ENCODE peak calls at places on chromosomes 5 and 9, in five cellular contexts. I is PC-9, S is AG04450, X is dorsolateral prefrontal cortex, P is lower lobe of right lung. K is an unnamed sample. For H3K27me3, the result is how much of the 10 kb centered on the place peaks cover.

GRCh38 chr5:149646564-149646963 is 65.3 kb downstream of the ARHGEF37 start:
- DNase-seq in X (no peak), I (no peak), S (no peak), P (no peak), K (no peak)

GRCh38 chr9:136728548-136729123 is 14.1 kb downstream of the LCN10 start:
- DNase-seq in I (peak), S (no peak), P (peak), X (no peak), K (no peak)

GRCh38 chr5:126938461-126938860 is 91.9 kb downstream of the MARCHF3 start:
- DNase-seq in S (peak), X (no peak), I (no peak), P (no peak), K (no peak)

GRCh38 chr9:4904322-4905134 is 80.5 kb upstream of the JAK2 start:
- DNase-seq in S (peak), I (no peak), P (no peak), X (no peak), K (no peak)

GRCh38 chr9:129520082-129520481 is 100.8 kb downstream of the C9orf50 start:
- DNase-seq in P (no peak), X (no peak), S (no peak), I (no peak), K (no peak)

GRCh38 chr5:23136958-23137357 is 283.8 kb upstream of the CDH12 start:
- DNase-seq in S (no peak), I (no peak), P (no peak), X (no peak), K (no peak)

GRCh38 chr9:121784706-121785426 is 133.4 kb downstream of the DAB2IP start:
- DNase-seq in X (peak), P (peak), S (no peak), I (no peak), K (no peak)

GRCh38 chr5:103234239-103234975 is 24.2 kb upstream of the MACIR start:
- DNase-seq in X (no peak), S (no peak), I (no peak), P (no peak), K (no peak)

GRCh38 chr5:26482817-26483375 is 555.5 kb downstream of the CDH9 start:
- DNase-seq in S (no peak), X (no peak), I (peak), P (no peak), K (peak)

GRCh38 chr5:1831257-1831656 is 30.1 kb downstream of the NDUFS6 start:
- DNase-seq in I (no peak), S (no peak), X (no peak), P (no peak), K (no peak)

GRCh38 chr9:19471737-19472648 is 63.2 kb downstream of the ACER2 start:
- DNase-seq in X (peak), I (peak), S (no peak), P (peak), K (no peak)

GRCh38 chr9:82202808-82203207 is 214.2 kb downstream of the SPATA31D1 start:
- DNase-seq in S (peak), X (no peak), I (no peak), P (no peak), K (peak)

GRCh38 chr5:125478599-125478998 is 732.2 kb upstream of the ZNF608 start:
- DNase-seq in I (no peak), X (no peak), P (no peak), S (no peak), K (no peak)

GRCh38 chr5:58264276-58264675 is 195.6 kb downstream of the PLK2 start:
- DNase-seq in P (no peak), X (no peak), I (no peak), S (no peak), K (no peak)

GRCh38 chr9:80552931-80553330 is 981.2 kb downstream of the TLE4 start:
- DNase-seq in S (no peak), P (no peak), X (no peak), I (no peak), K (no peak)

GRCh38 chr5:145975361-145976066 is 39.1 kb downstream of the SH3RF2 start:
- DNase-seq in X (no peak), S (peak), I (peak), P (no peak), K (peak)

GRCh38 chr5:32182463-32183081 is 8.5 kb upstream of the GOLPH3 start:
- DNase-seq in X (no peak), S (no peak), I (no peak), P (no peak), K (no peak)

GRCh38 chr9:134216449-134216951 is 52.1 kb upstream of the RNU6ATAC start:
- DNase-seq in X (peak), S (no peak), P (peak), I (no peak), K (no peak)

GRCh38 chr9:114898741-114899140 is 31.6 kb downstream of the TNFSF8 start:
- DNase-seq in I (no peak), S (no peak), X (peak), P (peak), K (no peak)

GRCh38 chr5:37932450-37932849 is 92.6 kb upstream of the GDNF start:
- DNase-seq in S (no peak), I (no peak), P (no peak), X (no peak), K (no peak)

GRCh38 chr5:73382412-73382795 is 66.2 kb downstream of the FOXD1 start:
- DNase-seq in X (no peak), I (no peak), S (no peak), P (no peak), K (no peak)

GRCh38 chr5:159571501-159572244 is 241.4 kb upstream of the IL12B start:
- DNase-seq in X (no peak), P (no peak), I (peak), S (no peak), K (peak)

GRCh38 chr9:95754533-95755420 is 120.7 kb upstream of the ERCC6L2 start:
- DNase-seq in I (no peak), S (no peak), P (no peak), X (no peak), K (no peak)

GRCh38 chr9:93679536-93680444 is 103.4 kb downstream of the PHF2 start:
- DNase-seq in S (no peak), I (no peak), P (peak), X (peak), K (no peak)

GRCh38 chr5:147805030-147805454 is 22.5 kb upstream of the JAKMIP2 start:
- DNase-seq in X (no peak), I (no peak), P (peak), S (no peak), K (no peak)

GRCh38 chr9:28598396-28598795 is 1025.1 kb upstream of the C9orf72 start:
- DNase-seq in I (no peak), X (peak), S (no peak), P (no peak), K (no peak)

GRCh38 chr5:174056064-174056842 is 10.7 kb downstream of the NSG2 start:
- DNase-seq in S (no peak), I (no peak), P (no peak), X (no peak), K (no peak)

DNA sequence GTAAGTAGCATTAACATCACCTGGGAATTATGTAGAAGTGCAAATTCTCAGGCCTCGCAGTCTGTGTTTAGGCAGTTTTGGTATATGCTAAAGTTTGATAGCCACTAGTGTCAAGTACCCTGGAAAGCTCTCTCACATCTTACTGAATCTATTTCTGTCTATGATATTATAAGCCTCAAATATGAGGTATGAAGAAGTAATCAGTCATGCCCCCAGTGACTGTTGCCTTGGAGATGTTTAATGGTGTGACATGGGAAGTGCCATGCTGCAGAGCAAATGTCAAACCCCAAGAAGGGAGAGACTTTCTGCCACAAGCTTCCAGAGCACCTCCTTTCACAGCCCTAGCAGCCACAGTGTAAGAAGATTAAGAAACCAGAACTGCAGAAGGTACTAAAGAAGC is 9.8 kb upstream of the PDE8B start:
- DNase-seq in S (no peak), I (no peak), P (no peak), X (no peak), K (no peak)
- H3K27me3 ChIP-seq in S (under half), I (under half), P (under half), X (under half), K (under half)

GRCh38 chr5:108521841-108522506 is 140.1 kb upstream of the FBXL17 start:
- DNase-seq in S (peak), I (peak), X (no peak), P (no peak), K (peak)

GRCh38 chr5:108516771-108517170 is 134.9 kb upstream of the FBXL17 start:
- DNase-seq in I (no peak), X (no peak), P (no peak), S (no peak), K (no peak)

GRCh38 chr5:108524564-108524963 is 142.7 kb upstream of the FBXL17 start:
- DNase-seq in S (no peak), P (no peak), I (no peak), X (no peak), K (no peak)

GRCh38 chr5:108523360-108523759 is 141.5 kb upstream of the FBXL17 start:
- DNase-seq in P (no peak), S (no peak), X (no peak), I (no peak), K (no peak)

DNA sequence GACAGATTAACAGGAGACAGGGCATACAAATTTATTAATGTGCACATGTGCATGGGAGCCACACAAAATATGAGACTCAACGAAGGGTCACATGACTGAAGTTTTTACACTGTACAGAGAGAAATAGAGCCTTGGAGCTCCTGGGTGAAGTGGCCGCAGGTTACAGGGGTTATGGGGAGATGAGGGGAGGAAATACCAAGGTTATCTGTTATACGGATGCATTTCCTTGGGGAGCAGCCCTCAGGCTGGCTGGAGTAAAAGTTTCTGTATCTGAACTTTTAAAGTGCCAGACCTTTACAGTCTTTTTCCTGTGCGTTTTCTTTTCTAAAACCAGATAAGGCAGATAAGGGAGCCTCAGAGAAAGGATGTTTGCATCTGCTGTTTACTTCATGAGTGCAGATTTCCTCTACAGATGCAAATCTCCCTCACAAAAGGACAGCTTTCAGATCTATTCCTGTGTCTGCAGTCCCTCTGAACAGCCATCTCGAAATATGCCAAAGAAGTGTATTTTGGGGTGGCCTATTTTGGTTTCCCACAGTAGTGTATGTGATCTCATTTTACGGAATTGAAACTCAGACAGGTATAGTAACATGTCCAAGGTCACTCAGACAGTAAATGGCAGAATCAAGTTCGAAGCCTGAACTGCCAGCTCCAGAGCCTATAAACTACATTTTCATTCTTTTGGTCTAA is 139.3 kb upstream of the FBXL17 start:
- DNase-seq in P (no peak), S (no peak), I (no peak), X (no peak), K (no peak)
- H3K4me3 ChIP-seq in P (no peak), S (no peak), I (no peak), X (no peak), K (no peak)

GRCh38 chr5:9513825-9514224 is 32.0 kb downstream of the SEMA5A start:
- DNase-seq in X (no peak), I (no peak), P (no peak), S (no peak), K (no peak)
- TF ChIP-seq CTCF in X (no peak), I (peak), P (no peak), S (peak), K (peak)

DNA sequence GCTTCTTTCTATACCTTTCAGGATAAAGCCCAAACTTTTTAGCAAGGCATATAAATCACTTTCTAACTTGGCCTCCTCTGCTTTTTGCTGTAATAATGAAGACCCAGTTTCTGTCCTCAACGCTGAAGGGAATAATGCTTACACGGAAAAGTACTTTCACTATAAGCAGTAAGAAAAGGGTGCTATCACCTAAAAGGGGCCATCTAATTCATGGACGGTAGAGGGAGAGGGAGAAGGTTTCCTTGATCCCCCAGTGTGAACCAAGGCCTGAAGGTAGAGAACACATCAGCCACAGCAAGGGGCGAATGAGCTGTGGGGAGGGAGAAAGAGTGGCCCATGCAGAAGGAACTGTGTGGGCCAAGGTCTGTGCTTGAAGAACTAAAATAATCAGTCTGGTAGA is 417.7 kb upstream of the CLINT1 start:
- DNase-seq in S (no peak), I (no peak), P (no peak), X (no peak), K (no peak)
- H3K27me3 ChIP-seq in S (under half), I (under half), P (under half), X (under half), K (under half)

GRCh38 chr5:16467363-16468219 is 2.0 kb upstream of the ZNF622 start:
- DNase-seq in X (no peak), S (peak), P (no peak), I (no peak), K (no peak)

GRCh38 chr5:16461782-16462181 is 3.8 kb downstream of the ZNF622 start:
- DNase-seq in P (no peak), X (no peak), S (peak), I (no peak), K (peak)

GRCh38 chr5:16465544-16466432 is at the start of gene ZNF622:
- DNase-seq in P (peak), X (peak), I (peak), S (peak), K (peak)

GRCh38 chr5:16461026-16461425 is 4.6 kb downstream of the ZNF622 start:
- DNase-seq in I (no peak), P (no peak), S (peak), X (no peak), K (no peak)

DNA sequence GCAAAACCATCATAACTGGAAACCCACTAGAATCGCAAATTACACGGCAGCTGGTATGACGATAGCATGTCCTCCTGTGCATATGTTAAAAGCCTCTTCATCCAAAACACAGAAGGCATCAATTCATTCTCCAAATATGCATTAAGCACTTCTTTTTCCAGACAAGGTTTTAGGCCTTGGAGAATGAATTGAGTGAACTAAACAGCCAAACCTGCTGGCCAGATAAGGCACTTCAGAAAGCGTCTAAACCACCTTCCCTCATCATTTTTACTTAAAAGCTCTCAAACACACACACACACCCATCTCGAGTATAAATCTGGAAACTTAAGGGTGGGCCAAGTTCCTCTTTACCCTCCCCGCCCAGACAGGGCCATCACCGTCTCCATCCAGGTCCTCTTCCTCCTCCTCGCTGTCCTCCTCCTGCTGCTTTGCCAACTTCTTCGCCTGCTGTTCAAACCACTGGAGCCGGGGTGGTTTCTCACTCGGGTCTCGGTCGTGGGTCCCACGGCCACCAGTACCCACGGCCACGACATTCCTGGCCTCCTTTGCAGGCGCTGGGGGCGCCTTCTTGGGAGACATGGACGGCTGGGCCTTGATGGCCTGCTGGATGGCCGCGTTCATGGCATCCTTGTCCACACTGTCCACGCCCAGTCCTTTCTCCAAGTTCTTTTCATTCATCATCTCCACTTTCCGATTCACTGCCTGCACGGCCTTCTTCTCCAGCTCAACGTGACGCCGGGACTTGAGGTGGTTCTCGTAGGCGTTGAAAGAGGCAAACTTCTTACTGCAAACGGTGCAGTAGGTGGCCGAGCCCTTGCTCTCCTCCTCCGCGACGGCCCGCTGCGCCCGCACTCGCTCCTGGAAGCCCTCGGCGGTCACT is 696 bp downstream of the ZNF622 start:
- DNase-seq in S (no peak), I (no peak), P (peak), X (no peak), K (no peak)
- H3K4me3 ChIP-seq in S (peak), I (peak), P (peak), X (peak), K (peak)

GRCh38 chr5:39638803-39639202 is 214.0 kb upstream of the DAB2 start:
- DNase-seq in I (no peak), S (no peak), X (no peak), P (no peak), K (no peak)
- TF ChIP-seq CTCF in I (no peak), S (no peak), X (no peak), P (no peak), K (no peak)

GRCh38 chr9:126641118-126641851 is 27.6 kb downstream of the LMX1B start:
- DNase-seq in X (no peak), I (no peak), S (no peak), P (no peak), K (no peak)
- H3K27me3 ChIP-seq in X (under half), I (half or more), S (half or more), P (half or more), K (half or more)

DNA sequence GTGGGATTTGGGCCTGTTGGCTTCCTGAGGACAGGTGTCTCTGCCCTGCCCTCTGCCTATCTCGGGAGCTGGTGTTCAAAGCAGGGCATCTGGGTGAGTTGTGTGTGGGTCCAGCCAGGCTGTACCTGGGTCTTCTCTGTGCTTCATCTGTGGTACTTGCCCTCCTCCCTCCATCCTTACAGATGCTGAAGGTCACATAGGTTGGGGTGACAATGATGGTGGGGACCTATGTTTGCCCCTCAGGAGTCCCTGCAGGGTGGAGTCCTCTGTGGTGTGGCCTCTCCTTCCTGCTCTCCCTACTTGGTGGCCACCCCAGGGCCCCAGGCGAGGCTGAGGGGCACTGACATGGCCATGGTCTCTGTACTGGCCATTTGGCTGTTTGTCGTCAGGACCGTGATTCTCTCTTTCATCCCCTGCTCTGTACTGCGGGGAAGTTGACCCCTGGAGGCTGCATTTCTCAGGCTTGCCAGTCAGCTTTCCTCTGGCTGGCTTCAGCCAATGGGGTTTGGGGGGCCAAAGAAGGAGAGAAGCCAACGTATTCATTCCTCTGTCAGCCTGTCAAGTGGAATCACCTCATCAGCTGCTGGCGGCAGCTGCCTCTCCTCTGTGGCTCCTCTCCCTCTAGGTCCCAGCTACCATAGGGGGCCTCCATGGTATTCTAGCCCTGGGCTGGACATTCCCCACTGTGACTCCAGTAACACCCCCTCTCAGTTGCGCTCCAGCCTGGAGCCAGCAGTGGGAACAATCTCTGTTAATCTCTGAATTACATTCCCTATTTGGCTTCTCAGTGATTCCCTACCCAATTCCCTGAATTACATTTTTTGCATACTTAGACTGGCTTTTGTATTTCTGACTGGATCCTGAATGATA is 4.5 kb downstream of the DCANP1 start:
- DNase-seq in X (no peak), I (no peak), S (no peak), P (no peak), K (no peak)
- H3K4me3 ChIP-seq in X (no peak), I (no peak), S (no peak), P (no peak), K (no peak)

K was measured in kidney epithelial cell.